ENCODE peak calls at places on chromosome 19, in ten cellular contexts. One of them, this sample, is unnamed. For H3K4me1, the result is how much of the 10 kb centered on the place peaks cover.

GRCh38 chr19:741506-742131 is 9.3 kb upstream of the MISP start:
- DNase-seq in heart right ventricle: no peak
- DNase-seq in H1: no peak
- DNase-seq in GM23338: peak
- DNase-seq in transverse colon: no peak
- DNase-seq in endodermal cell: peak
- DNase-seq in IMR-90: no peak
- DNase-seq in CD8-positive, alpha-beta T cell: no peak
- DNase-seq in psoas muscle: no peak
- DNase-seq in cardiac muscle cell: peak
- DNase-seq in this sample: peak

GRCh38 chr19:37977992-37978391 is 71.0 kb downstream of the SIPA1L3 start:
- DNase-seq in heart right ventricle: peak
- DNase-seq in H1: no peak
- DNase-seq in GM23338: no peak
- DNase-seq in IMR-90: peak
- DNase-seq in CD8-positive, alpha-beta T cell: no peak
- DNase-seq in psoas muscle: no peak
- DNase-seq in cardiac muscle cell: no peak
- DNase-seq in transverse colon: no peak
- DNase-seq in endodermal cell: no peak
- DNase-seq in this sample: no peak

GRCh38 chr19:29567366-29567915 is 38.6 kb upstream of the POP4 start:
- DNase-seq in CD8-positive, alpha-beta T cell: no peak
- DNase-seq in GM23338: no peak
- DNase-seq in endodermal cell: no peak
- DNase-seq in H1: no peak
- DNase-seq in cardiac muscle cell: no peak
- DNase-seq in IMR-90: no peak
- DNase-seq in psoas muscle: no peak
- DNase-seq in transverse colon: no peak
- DNase-seq in heart right ventricle: no peak
- DNase-seq in this sample: no peak

GRCh38 chr19:43763473-43763939 is 8.7 kb upstream of the SMG9 start:
- DNase-seq in CD8-positive, alpha-beta T cell: no peak
- DNase-seq in endodermal cell: no peak
- DNase-seq in cardiac muscle cell: no peak
- DNase-seq in heart right ventricle: no peak
- DNase-seq in psoas muscle: no peak
- DNase-seq in GM23338: no peak
- DNase-seq in IMR-90: peak
- DNase-seq in transverse colon: no peak
- DNase-seq in H1: no peak
- DNase-seq in this sample: no peak

GRCh38 chr19:15640294-15640903 is at the start of gene CYP4F3:
- DNase-seq in cardiac muscle cell: no peak
- DNase-seq in H1: no peak
- DNase-seq in heart right ventricle: peak
- DNase-seq in CD8-positive, alpha-beta T cell: no peak
- DNase-seq in IMR-90: no peak
- DNase-seq in GM23338: no peak
- DNase-seq in endodermal cell: no peak
- DNase-seq in transverse colon: peak
- DNase-seq in psoas muscle: no peak
- DNase-seq in this sample: peak

GRCh38 chr19:8577247-8577646 is at the start of gene MYO1F:
- DNase-seq in IMR-90: no peak
- DNase-seq in cardiac muscle cell: no peak
- DNase-seq in psoas muscle: peak
- DNase-seq in endodermal cell: no peak
- DNase-seq in heart right ventricle: peak
- DNase-seq in CD8-positive, alpha-beta T cell: no peak
- DNase-seq in H1: no peak
- DNase-seq in GM23338: no peak
- DNase-seq in transverse colon: peak
- DNase-seq in this sample: no peak

GRCh38 chr19:55703790-55704215 is 28.8 kb downstream of the EPN1 start:
- DNase-seq in transverse colon: peak
- DNase-seq in CD8-positive, alpha-beta T cell: peak
- DNase-seq in heart right ventricle: no peak
- DNase-seq in GM23338: peak
- DNase-seq in IMR-90: no peak
- DNase-seq in cardiac muscle cell: no peak
- DNase-seq in H1: peak
- DNase-seq in endodermal cell: peak
- DNase-seq in psoas muscle: no peak
- DNase-seq in this sample: peak

GRCh38 chr19:14138576-14139265 is 2.3 kb upstream of the ASF1B start:
- DNase-seq in H1: no peak
- DNase-seq in heart right ventricle: no peak
- DNase-seq in psoas muscle: no peak
- DNase-seq in endodermal cell: no peak
- DNase-seq in GM23338: no peak
- DNase-seq in CD8-positive, alpha-beta T cell: no peak
- DNase-seq in transverse colon: no peak
- DNase-seq in IMR-90: peak
- DNase-seq in cardiac muscle cell: peak
- DNase-seq in this sample: no peak

GRCh38 chr19:45254044-45254531 is 3.0 kb downstream of the MARK4 start:
- DNase-seq in transverse colon: no peak
- DNase-seq in psoas muscle: no peak
- DNase-seq in cardiac muscle cell: no peak
- DNase-seq in CD8-positive, alpha-beta T cell: no peak
- DNase-seq in heart right ventricle: no peak
- DNase-seq in IMR-90: no peak
- DNase-seq in endodermal cell: peak
- DNase-seq in H1: no peak
- DNase-seq in GM23338: peak
- DNase-seq in this sample: no peak

GRCh38 chr19:2332341-2333026 is 4.0 kb downstream of the SPPL2B start:
- DNase-seq in psoas muscle: peak
- DNase-seq in GM23338: no peak
- DNase-seq in transverse colon: peak
- DNase-seq in H1: no peak
- DNase-seq in endodermal cell: no peak
- DNase-seq in heart right ventricle: no peak
- DNase-seq in cardiac muscle cell: no peak
- DNase-seq in CD8-positive, alpha-beta T cell: peak
- DNase-seq in IMR-90: no peak
- DNase-seq in this sample: peak

GRCh38 chr19:48249502-48250014 is 6.2 kb downstream of the CARD8 start:
- DNase-seq in heart right ventricle: peak
- DNase-seq in endodermal cell: no peak
- DNase-seq in cardiac muscle cell: no peak
- DNase-seq in psoas muscle: peak
- DNase-seq in H1: no peak
- DNase-seq in IMR-90: no peak
- DNase-seq in transverse colon: peak
- DNase-seq in GM23338: no peak
- DNase-seq in CD8-positive, alpha-beta T cell: peak
- DNase-seq in this sample: peak

GRCh38 chr19:43804443-43804842 is 2.2 kb upstream of the LYPD5 start:
- DNase-seq in heart right ventricle: no peak
- DNase-seq in transverse colon: no peak
- DNase-seq in IMR-90: no peak
- DNase-seq in endodermal cell: no peak
- DNase-seq in CD8-positive, alpha-beta T cell: no peak
- DNase-seq in GM23338: no peak
- DNase-seq in H1: no peak
- DNase-seq in cardiac muscle cell: no peak
- DNase-seq in psoas muscle: no peak
- DNase-seq in this sample: peak

GRCh38 chr19:11168568-11168967 is 13.0 kb upstream of the SPC24 start:
- DNase-seq in GM23338: no peak
- DNase-seq in H1: no peak
- DNase-seq in endodermal cell: no peak
- DNase-seq in CD8-positive, alpha-beta T cell: no peak
- DNase-seq in psoas muscle: no peak
- DNase-seq in heart right ventricle: no peak
- DNase-seq in IMR-90: peak
- DNase-seq in transverse colon: no peak
- DNase-seq in cardiac muscle cell: no peak
- DNase-seq in this sample: no peak

GRCh38 chr19:46981296-46981695 is 38.3 kb upstream of the NPAS1 start:
- DNase-seq in IMR-90: no peak
- DNase-seq in heart right ventricle: no peak
- DNase-seq in endodermal cell: no peak
- DNase-seq in H1: no peak
- DNase-seq in CD8-positive, alpha-beta T cell: no peak
- DNase-seq in cardiac muscle cell: no peak
- DNase-seq in psoas muscle: peak
- DNase-seq in transverse colon: no peak
- DNase-seq in GM23338: no peak
- DNase-seq in this sample: no peak

GRCh38 chr19:21765151-21765550 is 2.2 kb downstream of the ZNF100 start:
- DNase-seq in psoas muscle: no peak
- DNase-seq in endodermal cell: no peak
- DNase-seq in heart right ventricle: no peak
- DNase-seq in IMR-90: no peak
- DNase-seq in cardiac muscle cell: no peak
- DNase-seq in transverse colon: no peak
- DNase-seq in CD8-positive, alpha-beta T cell: no peak
- DNase-seq in GM23338: no peak
- DNase-seq in H1: no peak
- DNase-seq in this sample: no peak

GRCh38 chr19:47228168-47228936 is 2.6 kb downstream of the BBC3 start:
- DNase-seq in GM23338: peak
- DNase-seq in transverse colon: peak
- DNase-seq in H1: peak
- DNase-seq in IMR-90: peak
- DNase-seq in CD8-positive, alpha-beta T cell: peak
- DNase-seq in cardiac muscle cell: peak
- DNase-seq in heart right ventricle: no peak
- DNase-seq in endodermal cell: peak
- DNase-seq in psoas muscle: peak
- DNase-seq in this sample: no peak

GRCh38 chr19:1213391-1214286 is 8.1 kb downstream of the STK11 start:
- DNase-seq in transverse colon: peak
- DNase-seq in H1: no peak
- DNase-seq in CD8-positive, alpha-beta T cell: no peak
- DNase-seq in heart right ventricle: peak
- DNase-seq in endodermal cell: no peak
- DNase-seq in psoas muscle: peak
- DNase-seq in GM23338: no peak
- DNase-seq in cardiac muscle cell: no peak
- DNase-seq in IMR-90: peak
- DNase-seq in this sample: peak

GRCh38 chr19:11570039-11570462 is 7.4 kb downstream of the ACP5 start:
- DNase-seq in endodermal cell: no peak
- DNase-seq in GM23338: no peak
- DNase-seq in IMR-90: no peak
- DNase-seq in heart right ventricle: no peak
- DNase-seq in cardiac muscle cell: no peak
- DNase-seq in CD8-positive, alpha-beta T cell: no peak
- DNase-seq in psoas muscle: no peak
- DNase-seq in transverse colon: no peak
- DNase-seq in H1: no peak
- DNase-seq in this sample: no peak

GRCh38 chr19:8686549-8686948 is 12.0 kb downstream of the ACTL9 start:
- DNase-seq in transverse colon: no peak
- DNase-seq in GM23338: no peak
- DNase-seq in CD8-positive, alpha-beta T cell: no peak
- DNase-seq in cardiac muscle cell: no peak
- DNase-seq in endodermal cell: no peak
- DNase-seq in H1: no peak
- DNase-seq in IMR-90: no peak
- DNase-seq in heart right ventricle: no peak
- DNase-seq in psoas muscle: no peak
- DNase-seq in this sample: no peak

GRCh38 chr19:35736913-35737886 is 5.1 kb downstream of the IGFLR1 start:
- DNase-seq in heart right ventricle: no peak
- DNase-seq in CD8-positive, alpha-beta T cell: no peak
- DNase-seq in endodermal cell: no peak
- DNase-seq in IMR-90: no peak
- DNase-seq in transverse colon: no peak
- DNase-seq in GM23338: no peak
- DNase-seq in cardiac muscle cell: no peak
- DNase-seq in H1: no peak
- DNase-seq in psoas muscle: no peak
- DNase-seq in this sample: no peak
- TF ChIP-seq CTCF in heart right ventricle: no peak
- TF ChIP-seq CTCF in CD8-positive, alpha-beta T cell: peak
- TF ChIP-seq CTCF in endodermal cell: peak
- TF ChIP-seq CTCF in IMR-90: no peak
- TF ChIP-seq CTCF in transverse colon: no peak
- TF ChIP-seq CTCF in GM23338: peak
- TF ChIP-seq CTCF in cardiac muscle cell: peak
- TF ChIP-seq CTCF in H1: no peak
- TF ChIP-seq CTCF in psoas muscle: no peak
- TF ChIP-seq CTCF in this sample: no peak

GRCh38 chr19:4693078-4693350 is 22.9 kb upstream of the MYDGF start:
- DNase-seq in CD8-positive, alpha-beta T cell: no peak
- DNase-seq in H1: no peak
- DNase-seq in cardiac muscle cell: no peak
- DNase-seq in endodermal cell: no peak
- DNase-seq in GM23338: no peak
- DNase-seq in IMR-90: no peak
- DNase-seq in transverse colon: no peak
- DNase-seq in heart right ventricle: no peak
- DNase-seq in psoas muscle: no peak
- DNase-seq in this sample: no peak
- H3K4me1 ChIP-seq in CD8-positive, alpha-beta T cell: under half
- H3K4me1 ChIP-seq in H1: under half
- H3K4me1 ChIP-seq in cardiac muscle cell: under half
- H3K4me1 ChIP-seq in endodermal cell: under half
- H3K4me1 ChIP-seq in GM23338: under half
- H3K4me1 ChIP-seq in IMR-90: under half
- H3K4me1 ChIP-seq in transverse colon: under half
- H3K4me1 ChIP-seq in heart right ventricle: under half
- H3K4me1 ChIP-seq in psoas muscle: half or more
- H3K4me1 ChIP-seq in this sample: under half

DNA sequence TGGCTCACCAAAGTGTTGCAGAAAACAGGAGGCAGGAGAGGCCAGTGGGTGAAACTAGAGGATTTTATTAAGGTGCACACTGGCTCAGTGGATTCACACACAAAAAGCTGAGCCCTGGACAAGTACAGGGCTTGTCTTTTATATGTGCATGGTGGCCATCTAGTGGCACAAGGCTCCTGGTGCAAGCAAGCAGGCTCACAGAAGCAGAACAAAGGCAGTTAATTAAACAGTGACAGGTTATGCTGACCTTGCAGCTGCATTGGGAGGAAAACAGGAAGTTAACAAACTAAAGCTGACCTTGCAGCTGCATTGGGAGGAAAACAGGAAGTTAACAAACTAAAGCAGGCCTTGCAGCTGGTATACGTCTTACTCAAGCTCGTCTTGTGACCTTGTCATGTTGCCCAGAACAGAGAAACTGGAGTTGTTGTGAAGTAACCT is 65.3 kb upstream of the ZNF681 start:
- DNase-seq in cardiac muscle cell: peak
- DNase-seq in H1: no peak
- DNase-seq in IMR-90: no peak
- DNase-seq in CD8-positive, alpha-beta T cell: no peak
- DNase-seq in heart right ventricle: no peak
- DNase-seq in endodermal cell: peak
- DNase-seq in psoas muscle: no peak
- DNase-seq in transverse colon: peak
- DNase-seq in GM23338: peak
- DNase-seq in this sample: peak
- TF ChIP-seq CTCF in cardiac muscle cell: no peak
- TF ChIP-seq CTCF in H1: peak
- TF ChIP-seq CTCF in IMR-90: no peak
- TF ChIP-seq CTCF in CD8-positive, alpha-beta T cell: no peak
- TF ChIP-seq CTCF in heart right ventricle: no peak
- TF ChIP-seq CTCF in endodermal cell: peak
- TF ChIP-seq CTCF in psoas muscle: no peak
- TF ChIP-seq CTCF in transverse colon: no peak
- TF ChIP-seq CTCF in GM23338: peak
- TF ChIP-seq CTCF in this sample: no peak

GRCh38 chr19:6271721-6272410 is 7.9 kb downstream of the MLLT1 start:
- DNase-seq in cardiac muscle cell: peak
- DNase-seq in GM23338: peak
- DNase-seq in psoas muscle: peak
- DNase-seq in heart right ventricle: peak
- DNase-seq in endodermal cell: peak
- DNase-seq in IMR-90: peak
- DNase-seq in CD8-positive, alpha-beta T cell: no peak
- DNase-seq in transverse colon: peak
- DNase-seq in H1: no peak
- DNase-seq in this sample: no peak
- H3K4me1 ChIP-seq in cardiac muscle cell: half or more
- H3K4me1 ChIP-seq in GM23338: half or more
- H3K4me1 ChIP-seq in psoas muscle: half or more
- H3K4me1 ChIP-seq in heart right ventricle: half or more
- H3K4me1 ChIP-seq in endodermal cell: under half
- H3K4me1 ChIP-seq in IMR-90: half or more
- H3K4me1 ChIP-seq in CD8-positive, alpha-beta T cell: under half
- H3K4me1 ChIP-seq in transverse colon: half or more
- H3K4me1 ChIP-seq in H1: under half
- H3K4me1 ChIP-seq in this sample: under half

This sample was measured in A673.